ENCODE peak calls at places on chromosome 10, in six cellular contexts. P, D, S, Z, R and N are unnamed samples.

GRCh38 chr10:102452672-102453340 is 1.5 kb upstream of the C10orf95 start:
- DNase-seq in P (no peak), D (no peak), S (no peak), Z (no peak), R (no peak), N (peak; percentile 43)

GRCh38 chr10:46530249-46531186 is 25.9 kb downstream of the GPRIN2 start:
- DNase-seq in P (peak; percentile 70), D (no peak), S (no peak), Z (no peak), R (no peak), N (peak; percentile 42)

GRCh38 chr10:8392216-8392615 is 337.7 kb downstream of the GATA3 start:
- DNase-seq in P (no peak), D (no peak), S (no peak), Z (no peak), R (no peak), N (no peak)

GRCh38 chr10:35090162-35090954 is at the start of gene CUL2:
- DNase-seq in P (peak; percentile 93), D (peak; percentile 91), S (peak; percentile 96), Z (peak; percentile 96), R (peak; percentile 54), N (peak; percentile 95)

GRCh38 chr10:49394933-49395740 is 752 bp downstream of the DRGX start:
- DNase-seq in P (no peak), D (peak; percentile 15), S (no peak), Z (no peak), R (no peak), N (no peak)

GRCh38 chr10:11880169-11881027 is 57.2 kb downstream of the PROSER2 start:
- DNase-seq in P (peak; percentile 53), D (no peak), S (peak; percentile 46), Z (no peak), R (no peak), N (peak; percentile 49)

GRCh38 chr10:30804478-30805055 is 175.0 kb upstream of the LYZL2 start:
- DNase-seq in P (peak; percentile 75), D (no peak), S (no peak), Z (no peak), R (no peak), N (peak; percentile 62)

GRCh38 chr10:15684768-15685167 is 35.0 kb downstream of the ITGA8 start:
- DNase-seq in P (no peak), D (no peak), S (no peak), Z (no peak), R (no peak), N (no peak)

GRCh38 chr10:132724436-132724835 is 61.5 kb downstream of the NKX6-2 start:
- DNase-seq in P (no peak), D (no peak), S (no peak), Z (no peak), R (no peak), N (no peak)

GRCh38 chr10:91022924-91023707 is 102.2 kb upstream of the ANKRD1 start:
- DNase-seq in P (no peak), D (peak; percentile 36), S (no peak), Z (no peak), R (no peak), N (no peak)

GRCh38 chr10:93850484-93851015 is 43.2 kb upstream of the SLC35G1 start:
- DNase-seq in P (no peak), D (no peak), S (no peak), Z (no peak), R (no peak), N (no peak)

GRCh38 chr10:132395704-132396494 is 1.1 kb upstream of the PWWP2B start:
- DNase-seq in P (peak; percentile 89), D (peak; percentile 84), S (peak; percentile 91), Z (peak; percentile 58), R (no peak), N (peak; percentile 93)

GRCh38 chr10:80464557-80465466 is 10.7 kb downstream of the TSPAN14 start:
- DNase-seq in P (no peak), D (peak; percentile 46), S (no peak), Z (peak; percentile 71), R (peak; percentile 86), N (peak; percentile 70)

GRCh38 chr10:47144525-47144924 is 155.5 kb upstream of the GDF10 start:
- DNase-seq in P (no peak), D (no peak), S (no peak), Z (no peak), R (no peak), N (no peak)

GRCh38 chr10:74988787-74989574 is 122.5 kb upstream of the SAMD8 start:
- DNase-seq in P (no peak), D (no peak), S (no peak), Z (no peak), R (no peak), N (no peak)

GRCh38 chr10:63464402-63465292 is 1.1 kb downstream of the JMJD1C start:
- DNase-seq in P (no peak), D (peak; percentile 18), S (no peak), Z (no peak), R (no peak), N (no peak)

GRCh38 chr10:49679480-49679893 is at the start of gene C10orf53:
- DNase-seq in P (no peak), D (peak; percentile 87), S (no peak), Z (peak; percentile 69), R (peak; percentile 25), N (peak; percentile 53)

GRCh38 chr10:19920075-19920726 is 104.0 kb downstream of the PLXDC2 start:
- DNase-seq in P (no peak), D (no peak), S (no peak), Z (no peak), R (no peak), N (no peak)

GRCh38 chr10:80260295-80261243 is 28.9 kb downstream of the MAT1A start:
- DNase-seq in P (no peak), D (peak; percentile 49), S (no peak), Z (peak; percentile 79), R (no peak), N (no peak)

GRCh38 chr10:95466450-95466849 is 94.7 kb downstream of the SORBS1 start:
- DNase-seq in P (no peak), D (no peak), S (no peak), Z (no peak), R (no peak), N (no peak)

GRCh38 chr10:118458957-118459641 is 117.0 kb upstream of the FAM204A start:
- DNase-seq in P (no peak), D (no peak), S (no peak), Z (no peak), R (no peak), N (no peak)

GRCh38 chr10:78779339-78779955 is 289.3 kb upstream of the ZMIZ1 start:
- DNase-seq in P (no peak), D (no peak), S (peak; percentile 31), Z (no peak), R (no peak), N (peak; percentile 18)